ENCODE peak calls at places on chromosomes 13 and 19, in six cellular contexts. Z, D, Q, F, X and H are unnamed samples.

GRCh38 chr13:20942938-20943518 is 40.5 kb upstream of the XPO4 start:
- DNase-seq in Z (no peak), F (no peak), D (no peak), Q (no peak), X (no peak), H (peak; percentile 35)

GRCh38 chr13:27171244-27171829 is at the start of gene USP12:
- DNase-seq in Z (no peak), X (no peak), D (no peak), F (no peak), Q (peak; percentile 48), H (peak; percentile 60)

GRCh38 chr19:18940791-18941627 is at the start of gene HOMER3:
- DNase-seq in D (peak; percentile 36), F (no peak), Z (peak; percentile 76), X (peak; percentile 79), Q (peak; percentile 66), H (peak; percentile 89)

GRCh38 chr13:29527511-29527910 is 68.0 kb downstream of the SLC7A1 start:
- DNase-seq in Q (no peak), Z (no peak), D (no peak), F (no peak), X (no peak), H (no peak)

GRCh38 chr19:2332341-2333026 is 4.0 kb downstream of the SPPL2B start:
- DNase-seq in X (no peak), D (no peak), Z (no peak), F (no peak), Q (peak; percentile 89), H (peak; percentile 84)

GRCh38 chr13:86510792-86511191 is 711.6 kb upstream of the SLITRK6 start:
- DNase-seq in Q (no peak), F (no peak), D (no peak), X (no peak), Z (no peak), H (no peak)

GRCh38 chr19:17538684-17539287 is 16.7 kb upstream of the COLGALT1 start:
- DNase-seq in Z (no peak), Q (peak; percentile 39), D (peak; percentile 17), X (no peak), F (no peak), H (no peak)

GRCh38 chr19:18476507-18477041 is 38.6 kb upstream of the ISYNA1 start:
- DNase-seq in Z (no peak), Q (no peak), F (no peak), D (no peak), X (no peak), H (no peak)

GRCh38 chr19:34733266-34733825 is 697 bp upstream of the ZNF181 start:
- DNase-seq in F (no peak), X (no peak), D (no peak), Z (peak; percentile 16), Q (peak; percentile 68), H (no peak)

GRCh38 chr19:56015756-56016155 is 29.2 kb downstream of the NLRP5 start:
- DNase-seq in Q (no peak), F (no peak), D (no peak), Z (no peak), X (no peak), H (peak; percentile 5)

GRCh38 chr19:1657632-1658445 is 5.4 kb upstream of the TCF3 start:
- DNase-seq in X (peak; percentile 83), Q (no peak), Z (no peak), D (no peak), F (no peak), H (no peak)

GRCh38 chr19:10271543-10272086 is 695 bp downstream of the ICAM1 start:
- DNase-seq in Q (peak; percentile 92), F (no peak), X (no peak), Z (no peak), D (no peak), H (peak; percentile 41)

GRCh38 chr19:46718157-46718933 is 1.4 kb upstream of the PRKD2 start:
- DNase-seq in X (peak; percentile 61), F (no peak), Q (peak; percentile 89), Z (no peak), D (peak; percentile 63), H (peak; percentile 58)

GRCh38 chr19:35266904-35267817 is 1.6 kb upstream of the USF2 start:
- DNase-seq in D (peak; percentile 56), X (peak; percentile 53), Z (no peak), Q (peak; percentile 62), F (no peak), H (peak; percentile 59)

GRCh38 chr13:21846605-21847004 is 175.7 kb downstream of the FGF9 start:
- DNase-seq in X (no peak), Q (no peak), Z (no peak), F (no peak), D (no peak), H (no peak)

GRCh38 chr13:52454459-52454824 is 836 bp upstream of the CKAP2 start:
- DNase-seq in Z (no peak), Q (peak; percentile 86), F (no peak), D (peak; percentile 4), X (no peak), H (peak; percentile 36)

GRCh38 chr19:55197531-55197930 is 11.8 kb downstream of the PTPRH start:
- DNase-seq in X (no peak), D (peak; percentile 63), Z (no peak), Q (peak; percentile 42), F (no peak), H (no peak)

GRCh38 chr13:24162604-24163003 is 2.1 kb downstream of the SPATA13 start:
- DNase-seq in Z (no peak), D (no peak), F (no peak), X (no peak), Q (no peak), H (no peak)

GRCh38 chr13:106710267-106710666 is 142.3 kb upstream of the ARGLU1 start:
- DNase-seq in D (no peak), Q (no peak), Z (no peak), F (no peak), X (no peak), H (no peak)
- H3K4me3 ChIP-seq in D (no peak overlapping the region), Q (no peak overlapping the region), Z (peak overlapping the region; percentile 4), F (no peak overlapping the region), X (no peak overlapping the region), H (no peak overlapping the region)

DNA sequence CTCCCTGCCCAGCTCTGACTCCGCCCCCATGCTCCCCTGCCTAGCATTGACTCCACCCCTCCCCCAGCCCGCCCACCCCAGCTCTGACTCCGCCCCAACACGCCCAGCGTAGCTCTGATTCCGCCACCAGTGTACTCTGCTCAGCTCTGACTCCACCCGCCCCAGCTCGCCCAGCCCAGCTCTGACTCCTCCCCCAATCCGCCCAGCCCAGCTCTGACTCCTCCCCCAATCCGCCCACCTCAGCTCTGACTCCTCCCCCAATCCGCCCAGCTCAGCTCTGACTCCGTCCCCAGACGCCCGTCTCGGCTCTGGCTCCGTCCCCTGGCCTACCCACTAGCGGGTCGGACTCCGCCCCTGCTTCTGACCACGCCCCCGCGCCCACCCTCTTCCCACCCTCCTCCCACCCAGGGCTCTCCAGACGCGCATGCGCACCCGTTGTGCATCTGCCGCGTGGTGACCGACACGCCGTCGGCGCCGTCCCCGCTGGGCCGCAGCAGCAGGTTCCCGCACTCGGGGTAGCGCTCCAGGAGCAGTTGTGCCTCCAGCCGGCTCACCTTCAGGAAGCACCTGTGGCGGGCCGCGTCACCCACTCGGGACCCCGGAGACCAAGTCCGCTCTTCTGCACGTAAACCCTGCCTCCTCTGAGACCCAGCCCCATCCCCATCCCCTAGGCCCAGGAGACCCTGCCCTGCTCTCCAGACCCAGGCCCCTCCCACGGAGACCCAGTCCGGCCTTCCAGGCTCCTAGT is 10.2 kb downstream of the STAP2 start:
- DNase-seq in Z (peak; percentile 86), Q (peak; percentile 96), F (no peak), X (peak; percentile 98), D (peak; percentile 36), H (peak; percentile 96)
- TF ChIP-seq CTCF in Z (peak; percentile 29), Q (no peak), F (no peak), X (no peak), D (no peak), H (no peak)

DNA sequence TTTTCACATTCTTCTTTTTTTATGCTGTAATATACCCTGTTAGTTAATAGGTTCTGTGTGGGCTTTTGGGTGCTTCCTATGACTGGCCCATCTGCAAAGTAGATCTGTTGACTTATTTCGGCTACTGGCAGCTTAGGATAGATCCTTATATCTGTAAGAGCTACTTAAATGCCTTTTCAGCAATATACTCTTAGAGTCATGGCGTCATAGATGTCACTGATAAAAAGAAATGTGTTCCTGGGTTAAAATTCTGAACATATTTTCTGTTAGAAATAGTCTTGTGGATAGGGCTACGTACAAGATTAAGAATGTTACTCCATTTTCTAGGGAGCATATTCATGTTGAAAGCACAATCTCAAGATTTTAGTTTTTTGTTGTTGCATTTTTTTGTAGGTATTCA is 4.7 kb downstream of the AKAP11 start:
- DNase-seq in X (no peak), D (no peak), Q (peak; percentile 29), F (no peak), Z (no peak), H (no peak)
- H3K4me3 ChIP-seq in X (no peak overlapping the region), D (no peak overlapping the region), Q (peak overlapping the region; percentile 98), F (no peak overlapping the region), Z (no peak overlapping the region), H (no peak overlapping the region)

DNA sequence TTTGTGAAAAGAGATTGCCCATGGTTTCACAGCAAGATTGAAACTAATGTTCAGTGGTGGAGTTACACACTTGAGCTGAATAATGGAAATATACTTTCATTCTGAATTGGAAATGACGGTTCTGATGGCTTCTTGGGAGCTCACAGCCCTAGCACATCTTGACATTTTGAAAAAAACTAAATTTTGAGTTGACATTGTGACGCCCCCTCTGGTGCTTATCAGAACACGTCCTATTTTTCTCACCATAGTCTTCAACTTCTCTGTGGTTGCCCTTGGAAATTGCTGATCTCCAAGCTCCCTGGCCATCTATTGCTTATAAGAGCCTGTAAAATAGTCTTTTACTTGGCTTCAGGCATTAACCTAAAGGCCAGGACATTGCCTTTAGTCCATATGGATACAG is 202.1 kb downstream of the OXGR1 start:
- DNase-seq in Q (no peak), X (no peak), Z (no peak), D (no peak), F (no peak), H (no peak)
- TF ChIP-seq CTCF in Q (no peak), X (no peak), Z (no peak), D (no peak), F (no peak), H (no peak)

GRCh38 chr19:8638078-8638619 is 7.7 kb downstream of the NFILZ start:
- DNase-seq in X (peak; percentile 68), F (no peak), Q (no peak), D (peak; percentile 93), Z (no peak), H (no peak)
- H3K4me3 ChIP-seq in X (no peak overlapping the region), F (no peak overlapping the region), Q (no peak overlapping the region), D (no peak overlapping the region), Z (no peak overlapping the region), H (no peak overlapping the region)

DNA sequence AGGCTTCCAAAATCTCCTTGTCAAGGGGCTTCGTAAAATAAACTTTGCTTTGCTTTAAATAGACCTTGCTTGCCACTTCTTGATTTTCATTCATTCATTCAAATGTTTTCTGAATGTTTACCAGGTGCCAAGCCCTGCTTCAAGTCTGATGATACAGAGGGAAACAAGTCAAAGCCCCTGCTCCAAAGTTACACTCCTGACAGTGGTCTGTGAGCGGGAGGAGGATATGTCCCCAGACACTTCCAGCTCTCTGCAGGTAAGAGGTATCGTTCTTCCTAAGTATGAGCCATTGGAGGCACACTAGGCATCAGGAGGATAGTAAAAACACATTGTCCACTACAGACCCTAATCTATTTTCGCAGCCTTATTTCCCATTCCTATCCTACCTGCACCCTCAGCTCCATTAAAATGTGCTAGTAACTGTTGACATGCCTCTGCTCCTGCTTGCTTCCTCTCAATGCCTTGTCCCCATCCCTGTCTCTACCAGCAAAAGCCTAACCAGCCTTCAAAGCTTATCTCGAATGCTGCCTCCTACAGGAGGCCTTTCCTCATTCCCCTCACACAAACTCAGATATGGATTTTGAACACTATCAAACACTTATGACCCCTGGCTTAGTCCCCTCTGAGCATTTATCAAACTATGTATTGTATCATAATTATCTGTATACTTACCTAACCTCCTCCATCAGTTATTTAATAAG is 6.2 kb upstream of the WBP4 start:
- DNase-seq in Q (peak; percentile 27), F (no peak), Z (no peak), X (no peak), D (peak; percentile 33), H (no peak)
- TF ChIP-seq CTCF in Q (peak; percentile 39), F (peak; percentile 56), Z (no peak), X (no peak), D (peak; percentile 21), H (no peak)